ENCODE peak calls at places on chromosomes 12 and 14, in six cellular contexts. W is psoas muscle, N is tibial nerve, R is GM23248, K is transverse colon, C is A673. U is an unnamed sample. For H3K4me1 and H3K9me3, the result is how much of the 10 kb centered on the place peaks cover.

GRCh38 chr12:27970391-27970980 is 2.0 kb downstream of the PTHLH start:
- DNase-seq in W (peak), C (peak), K (no peak), R (peak), N (no peak), U (peak)

GRCh38 chr12:3077572-3078081 is 448 bp downstream of the TSPAN9 start:
- DNase-seq in N (no peak), K (peak), R (peak), W (peak), C (peak), U (peak)

GRCh38 chr12:22190-22529 is 44.4 kb upstream of the IQSEC3 start:
- DNase-seq in R (no peak), C (no peak), N (no peak), K (no peak), W (no peak), U (no peak)

GRCh38 chr14:37864128-37864527 is 268.7 kb downstream of the TTC6 start:
- DNase-seq in R (no peak), N (no peak), K (no peak), W (no peak), C (no peak), U (no peak)

GRCh38 chr12:127393896-127394295 is 873.1 kb upstream of the TMEM132C start:
- DNase-seq in R (peak), N (no peak), C (peak), K (no peak), W (no peak), U (no peak)

GRCh38 chr12:2853626-2854025 is 3.2 kb downstream of the TEX52 start:
- DNase-seq in K (peak), N (peak), R (peak), W (peak), C (peak), U (peak)

GRCh38 chr14:54894995-54895394 is 7.6 kb downstream of the GCH1 start:
- DNase-seq in W (no peak), C (peak), R (peak), K (no peak), N (no peak), U (no peak)

GRCh38 chr12:67509987-67510386 is 138.6 kb upstream of the DYRK2 start:
- DNase-seq in C (no peak), N (no peak), W (no peak), K (no peak), R (no peak), U (no peak)

GRCh38 chr12:112852127-112852526 is 54.6 kb upstream of the OAS1 start:
- DNase-seq in C (no peak), W (no peak), K (no peak), R (no peak), N (no peak), U (no peak)

GRCh38 chr14:63290741-63291286 is 27.9 kb downstream of the GPHB5 start:
- DNase-seq in R (peak), W (no peak), K (no peak), N (no peak), C (no peak), U (no peak)

GRCh38 chr12:102423447-102423846 is 56.9 kb downstream of the IGF1 start:
- DNase-seq in C (peak), N (no peak), R (peak), W (no peak), K (no peak), U (no peak)

GRCh38 chr14:56268653-56269052 is 150.4 kb downstream of the PELI2 start:
- DNase-seq in W (no peak), C (no peak), R (no peak), N (no peak), K (no peak), U (no peak)

GRCh38 chr14:66003082-66003740 is 483.0 kb upstream of the CCDC196 start:
- DNase-seq in W (no peak), C (no peak), K (no peak), N (no peak), R (no peak), U (no peak)

GRCh38 chr14:24088095-24088494 is 6.0 kb upstream of the PCK2 start:
- DNase-seq in K (no peak), N (no peak), W (no peak), R (no peak), C (no peak), U (no peak)

GRCh38 chr12:65879878-65880277 is 55.6 kb downstream of the HMGA2 start:
- DNase-seq in R (peak), C (no peak), N (no peak), W (no peak), K (no peak), U (no peak)

GRCh38 chr12:129844662-129845061 is 59.2 kb downstream of the TMEM132D start:
- DNase-seq in K (no peak), C (no peak), W (no peak), R (no peak), N (no peak), U (no peak)

GRCh38 chr12:132761911-132762583 is 415 bp upstream of the ANKLE2 start:
- DNase-seq in K (peak), W (peak), R (peak), C (peak), N (peak), U (peak)

GRCh38 chr14:94132285-94132887 is 3.0 kb upstream of the IFI27L2 start:
- DNase-seq in C (peak), K (peak), R (peak), W (no peak), N (no peak), U (no peak)

GRCh38 chr12:3655331-3655900 is 97.5 kb downstream of the CRACR2A start:
- DNase-seq in R (peak), W (no peak), N (no peak), K (no peak), C (peak), U (no peak)

GRCh38 chr14:30521899-30522736 is 36.8 kb upstream of the G2E3 start:
- DNase-seq in C (peak), W (no peak), N (no peak), K (no peak), R (peak), U (no peak)

GRCh38 chr12:111444314-111444705 is 38.6 kb downstream of the SH2B3 start:
- DNase-seq in W (no peak), R (no peak), C (no peak), K (peak), N (no peak), U (no peak)

GRCh38 chr14:71487941-71488340 is 444.3 kb upstream of the RGS6 start:
- DNase-seq in N (no peak), R (peak), C (no peak), K (no peak), W (no peak), U (no peak)

GRCh38 chr12:54560374-54560858 is 11.0 kb downstream of the PDE1B start:
- DNase-seq in R (peak), K (peak), W (peak), N (peak), C (peak), U (peak)

GRCh38 chr12:109680521-109681030 is 33.0 kb upstream of the FAM222A start:
- DNase-seq in W (no peak), N (no peak), K (peak), R (no peak), C (no peak), U (no peak)

GRCh38 chr12:56941299-56942017 is 7.2 kb upstream of the SDR9C7 start:
- DNase-seq in C (no peak), K (no peak), N (no peak), W (no peak), R (peak), U (peak)

GRCh38 chr12:32460638-32461037 is 61.3 kb downstream of the FGD4 start:
- DNase-seq in W (no peak), C (no peak), N (no peak), K (no peak), R (no peak), U (no peak)

GRCh38 chr14:64191756-64192155 is 102.4 kb downstream of the ESR2 start:
- DNase-seq in K (no peak), N (no peak), R (peak), C (no peak), W (no peak), U (no peak)

GRCh38 chr12:95130096-95130495 is 56.7 kb upstream of the NR2C1 start:
- DNase-seq in R (no peak), K (no peak), W (no peak), C (peak), N (no peak), U (no peak)

GRCh38 chr12:131130311-131130911 is 176.7 kb downstream of the ADGRD1 start:
- DNase-seq in C (no peak), R (no peak), N (no peak), K (no peak), W (no peak), U (no peak)

DNA sequence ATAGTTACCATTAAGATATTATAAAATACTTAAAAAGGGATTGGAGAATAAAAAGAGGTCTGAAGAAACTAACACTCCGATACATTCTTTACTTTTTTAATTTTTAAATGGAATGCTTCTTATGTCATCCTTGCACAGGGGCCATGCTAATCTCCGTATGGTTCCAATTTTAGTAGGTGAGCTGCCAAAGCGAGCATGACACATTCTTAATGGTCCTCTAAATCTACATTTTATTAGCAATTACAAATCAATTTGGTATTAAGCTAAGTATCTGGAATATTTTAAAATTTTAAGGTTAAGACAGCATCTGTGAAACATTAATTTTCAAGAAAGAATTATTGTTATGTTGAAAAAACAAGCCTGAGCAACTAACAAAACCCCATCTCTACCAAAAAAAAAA is 6.2 kb upstream of the ARID4A start:
- DNase-seq in N (no peak), W (no peak), R (peak), K (no peak), C (no peak), U (no peak)
- H3K4me1 ChIP-seq in N (under half), W (under half), R (under half), K (under half), C (under half), U (under half)

DNA sequence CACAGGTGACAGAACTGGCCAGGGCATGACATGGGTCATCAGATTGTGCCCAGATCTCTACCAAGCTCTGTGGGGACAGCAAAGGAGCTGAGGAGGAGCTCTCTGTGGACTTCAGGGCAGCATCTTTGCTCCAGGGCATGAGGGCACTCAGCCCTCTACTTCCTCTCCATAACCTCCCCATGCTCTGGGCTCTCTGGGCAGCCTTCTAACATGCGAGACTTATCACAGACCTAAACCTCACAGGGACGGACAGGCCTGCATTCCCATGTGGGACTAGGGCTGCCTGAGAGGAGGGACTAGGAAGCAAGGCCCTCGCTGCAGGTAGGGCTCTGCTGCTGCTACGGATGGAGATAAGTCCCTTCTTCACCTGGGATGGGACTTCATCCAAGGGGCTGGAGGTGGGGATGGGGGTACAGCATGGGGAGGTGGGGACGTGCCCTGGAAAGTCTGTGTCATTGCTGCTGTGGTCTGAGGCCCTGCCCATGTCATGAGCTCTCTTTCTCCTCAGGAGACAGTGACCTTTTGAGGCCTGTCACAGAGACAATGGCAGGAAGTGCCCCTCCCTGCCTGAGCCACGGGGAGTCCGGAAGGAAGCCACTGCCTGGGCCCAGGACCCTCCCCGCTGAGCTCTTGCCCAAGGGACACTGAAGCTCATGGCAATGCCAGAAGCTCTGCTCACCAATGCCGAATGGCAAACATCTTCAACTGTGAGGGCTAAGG is 44.1 kb downstream of the PITPNM2 start:
- DNase-seq in W (peak), R (no peak), C (peak), K (peak), N (no peak), U (no peak)
- H3K27ac ChIP-seq in W (peak), R (no peak), C (peak), K (peak), N (peak), U (peak)

GRCh38 chr14:102280376-102280962 is 24.5 kb downstream of the MOK start:
- DNase-seq in C (no peak), W (no peak), K (no peak), N (no peak), R (peak), U (no peak)

GRCh38 chr14:102279282-102279681 is 25.7 kb downstream of the MOK start:
- DNase-seq in K (no peak), C (no peak), N (no peak), W (no peak), R (no peak), U (no peak)

GRCh38 chr14:102279688-102280348 is 25.1 kb downstream of the MOK start:
- DNase-seq in W (no peak), K (no peak), N (no peak), R (peak), C (no peak), U (no peak)

GRCh38 chr14:102285106-102285505 is 19.9 kb downstream of the MOK start:
- DNase-seq in N (no peak), K (no peak), C (no peak), W (no peak), R (no peak), U (no peak)

GRCh38 chr14:102282751-102283465 is 22.1 kb downstream of the MOK start:
- DNase-seq in W (no peak), K (no peak), C (no peak), R (no peak), N (no peak), U (no peak)
- H3K9me3 ChIP-seq in W (under half), K (under half), C (under half), R (under half), N (under half), U (under half)

GRCh38 chr14:21106506-21107359 is 5.9 kb downstream of the TMEM253 start:
- DNase-seq in W (peak), R (peak), K (peak), C (peak), N (peak), U (peak)

GRCh38 chr14:21106191-21106505 is 5.3 kb downstream of the TMEM253 start:
- DNase-seq in K (no peak), C (peak), W (no peak), N (no peak), R (peak), U (no peak)

GRCh38 chr14:21109377-21110260 is 8.8 kb downstream of the TMEM253 start:
- DNase-seq in W (no peak), N (no peak), K (no peak), C (peak), R (no peak), U (no peak)

GRCh38 chr14:21107360-21107781 is 6.5 kb downstream of the TMEM253 start:
- DNase-seq in W (no peak), C (no peak), R (peak), N (no peak), K (no peak), U (no peak)

DNA sequence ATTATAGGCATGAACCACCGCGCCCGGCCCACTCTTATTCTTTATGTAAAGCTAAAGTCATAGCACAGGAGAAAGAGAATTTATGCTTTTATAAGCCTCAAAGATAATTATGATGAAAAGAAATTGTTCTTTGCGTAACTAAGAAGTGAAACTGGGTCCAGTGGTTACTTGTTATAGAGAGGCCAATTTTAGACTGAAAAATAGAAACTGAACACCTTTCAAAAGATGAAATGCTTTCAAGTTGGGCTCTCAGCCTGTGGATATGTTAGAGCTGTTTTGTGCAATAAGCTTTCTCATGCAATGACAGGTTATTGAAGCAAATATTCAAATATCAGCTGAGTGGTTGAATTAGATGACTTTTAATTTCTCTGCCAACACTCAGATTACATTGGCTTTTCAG is 7.9 kb downstream of the TMEM253 start:
- DNase-seq in K (no peak), C (no peak), R (no peak), N (no peak), W (no peak), U (no peak)
- H3K4me1 ChIP-seq in K (under half), C (under half), R (under half), N (under half), W (under half), U (under half)